ENCODE peak calls at places on chromosomes 2 and 18, in seven cellular contexts. One of them, this sample, is unnamed. For H3K9me3 and H3K36me3, the result is how much of the 10 kb centered on the place peaks cover.

GRCh38 chr18:44789704-44790103 is 109.0 kb downstream of the SETBP1 start:
- DNase-seq in adrenal gland: no peak
- DNase-seq in CD8-positive, alpha-beta memory T cell: no peak
- DNase-seq in PC-9: no peak
- DNase-seq in tibial artery: no peak
- DNase-seq in Peyer's patch: no peak
- DNase-seq in neural progenitor cell: peak
- DNase-seq in this sample: no peak

GRCh38 chr18:31819106-31819924 is 58.6 kb upstream of the SLC25A52 start:
- DNase-seq in tibial artery: no peak
- DNase-seq in Peyer's patch: no peak
- DNase-seq in PC-9: peak
- DNase-seq in neural progenitor cell: peak
- DNase-seq in CD8-positive, alpha-beta memory T cell: peak
- DNase-seq in adrenal gland: no peak
- DNase-seq in this sample: no peak

GRCh38 chr2:144084114-144084661 is 435.7 kb downstream of the ZEB2 start:
- DNase-seq in CD8-positive, alpha-beta memory T cell: no peak
- DNase-seq in adrenal gland: no peak
- DNase-seq in PC-9: no peak
- DNase-seq in tibial artery: no peak
- DNase-seq in Peyer's patch: no peak
- DNase-seq in neural progenitor cell: no peak
- DNase-seq in this sample: no peak

GRCh38 chr2:235468978-235469694 is 24.7 kb upstream of the AGAP1 start:
- DNase-seq in neural progenitor cell: peak
- DNase-seq in CD8-positive, alpha-beta memory T cell: no peak
- DNase-seq in Peyer's patch: no peak
- DNase-seq in adrenal gland: peak
- DNase-seq in PC-9: peak
- DNase-seq in tibial artery: peak
- DNase-seq in this sample: no peak

GRCh38 chr2:213640742-213641425 is 356.6 kb downstream of the SPAG16 start:
- DNase-seq in PC-9: peak
- DNase-seq in tibial artery: no peak
- DNase-seq in neural progenitor cell: no peak
- DNase-seq in adrenal gland: no peak
- DNase-seq in Peyer's patch: no peak
- DNase-seq in CD8-positive, alpha-beta memory T cell: no peak
- DNase-seq in this sample: no peak

GRCh38 chr2:142716463-142717242 is 160.8 kb upstream of the KYNU start:
- DNase-seq in adrenal gland: no peak
- DNase-seq in Peyer's patch: no peak
- DNase-seq in tibial artery: peak
- DNase-seq in PC-9: no peak
- DNase-seq in neural progenitor cell: peak
- DNase-seq in CD8-positive, alpha-beta memory T cell: no peak
- DNase-seq in this sample: no peak

GRCh38 chr2:196291873-196292800 is 120.8 kb upstream of the STK17B start:
- DNase-seq in Peyer's patch: no peak
- DNase-seq in neural progenitor cell: no peak
- DNase-seq in adrenal gland: no peak
- DNase-seq in PC-9: peak
- DNase-seq in CD8-positive, alpha-beta memory T cell: no peak
- DNase-seq in tibial artery: no peak
- DNase-seq in this sample: peak

GRCh38 chr2:232268631-232269030 is 109.9 kb upstream of the ALPP start:
- DNase-seq in Peyer's patch: no peak
- DNase-seq in neural progenitor cell: no peak
- DNase-seq in tibial artery: no peak
- DNase-seq in PC-9: no peak
- DNase-seq in adrenal gland: no peak
- DNase-seq in CD8-positive, alpha-beta memory T cell: no peak
- DNase-seq in this sample: no peak

GRCh38 chr18:40006553-40007073 is 1948.4 kb upstream of the PIK3C3 start:
- DNase-seq in CD8-positive, alpha-beta memory T cell: no peak
- DNase-seq in adrenal gland: no peak
- DNase-seq in PC-9: no peak
- DNase-seq in tibial artery: no peak
- DNase-seq in Peyer's patch: no peak
- DNase-seq in neural progenitor cell: peak
- DNase-seq in this sample: no peak

GRCh38 chr2:140586379-140586778 is 1544.4 kb downstream of the LRP1B start:
- DNase-seq in CD8-positive, alpha-beta memory T cell: no peak
- DNase-seq in Peyer's patch: no peak
- DNase-seq in neural progenitor cell: peak
- DNase-seq in PC-9: no peak
- DNase-seq in adrenal gland: no peak
- DNase-seq in tibial artery: no peak
- DNase-seq in this sample: no peak

GRCh38 chr2:171287606-171288005 is 126.9 kb upstream of the TLK1 start:
- DNase-seq in Peyer's patch: no peak
- DNase-seq in neural progenitor cell: no peak
- DNase-seq in CD8-positive, alpha-beta memory T cell: no peak
- DNase-seq in tibial artery: no peak
- DNase-seq in adrenal gland: no peak
- DNase-seq in PC-9: no peak
- DNase-seq in this sample: no peak

GRCh38 chr2:190532581-190532980 is 1.9 kb downstream of the NEMP2 start:
- DNase-seq in CD8-positive, alpha-beta memory T cell: no peak
- DNase-seq in PC-9: no peak
- DNase-seq in neural progenitor cell: no peak
- DNase-seq in tibial artery: no peak
- DNase-seq in Peyer's patch: no peak
- DNase-seq in adrenal gland: no peak
- DNase-seq in this sample: no peak

GRCh38 chr2:240887631-240888030 is 8.3 kb downstream of the MAB21L4 start:
- DNase-seq in neural progenitor cell: no peak
- DNase-seq in PC-9: no peak
- DNase-seq in CD8-positive, alpha-beta memory T cell: no peak
- DNase-seq in adrenal gland: no peak
- DNase-seq in Peyer's patch: no peak
- DNase-seq in tibial artery: no peak
- DNase-seq in this sample: no peak

GRCh38 chr2:33425156-33425555 is 51.3 kb upstream of the RASGRP3 start:
- DNase-seq in PC-9: no peak
- DNase-seq in adrenal gland: no peak
- DNase-seq in tibial artery: no peak
- DNase-seq in CD8-positive, alpha-beta memory T cell: no peak
- DNase-seq in neural progenitor cell: no peak
- DNase-seq in Peyer's patch: no peak
- DNase-seq in this sample: no peak
- H3K27ac ChIP-seq in PC-9: no peak
- H3K27ac ChIP-seq in adrenal gland: no peak
- H3K27ac ChIP-seq in tibial artery: no peak
- H3K27ac ChIP-seq in CD8-positive, alpha-beta memory T cell: no peak
- H3K27ac ChIP-seq in neural progenitor cell: no peak
- H3K27ac ChIP-seq in Peyer's patch: no peak
- H3K27ac ChIP-seq in this sample: no peak

GRCh38 chr2:179250084-179250483 is 14.5 kb downstream of the SESTD1 start:
- DNase-seq in adrenal gland: no peak
- DNase-seq in neural progenitor cell: no peak
- DNase-seq in tibial artery: no peak
- DNase-seq in Peyer's patch: no peak
- DNase-seq in PC-9: no peak
- DNase-seq in CD8-positive, alpha-beta memory T cell: no peak
- DNase-seq in this sample: no peak
- H3K9me3 ChIP-seq in adrenal gland: under half
- H3K9me3 ChIP-seq in neural progenitor cell: under half
- H3K9me3 ChIP-seq in tibial artery: under half
- H3K9me3 ChIP-seq in Peyer's patch: under half
- H3K9me3 ChIP-seq in PC-9: under half
- H3K9me3 ChIP-seq in CD8-positive, alpha-beta memory T cell: under half
- H3K9me3 ChIP-seq in this sample: under half

DNA sequence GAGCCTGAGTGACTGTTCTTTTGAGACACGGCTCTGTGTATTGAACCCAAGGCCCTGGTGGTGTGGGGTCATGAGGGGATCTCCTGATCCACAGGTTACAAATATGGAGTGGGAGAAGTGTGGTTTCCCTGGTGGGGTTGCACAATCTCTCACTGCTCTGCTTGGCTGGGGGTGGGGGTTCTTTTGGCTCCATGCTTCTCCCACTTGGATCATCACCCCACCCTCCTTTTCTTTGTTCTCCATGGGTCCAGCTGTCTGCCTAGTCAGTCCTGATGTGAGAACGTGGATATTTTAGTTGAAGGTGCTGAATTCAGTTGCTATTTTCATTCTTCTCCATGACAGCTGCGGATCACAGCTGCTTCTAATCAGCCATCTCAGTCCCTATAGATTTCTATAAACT is 37.9 kb downstream of the AGPS start:
- DNase-seq in CD8-positive, alpha-beta memory T cell: no peak
- DNase-seq in adrenal gland: no peak
- DNase-seq in PC-9: no peak
- DNase-seq in tibial artery: no peak
- DNase-seq in Peyer's patch: no peak
- DNase-seq in neural progenitor cell: no peak
- DNase-seq in this sample: no peak
- H3K36me3 ChIP-seq in CD8-positive, alpha-beta memory T cell: under half
- H3K36me3 ChIP-seq in adrenal gland: under half
- H3K36me3 ChIP-seq in PC-9: under half
- H3K36me3 ChIP-seq in tibial artery: under half
- H3K36me3 ChIP-seq in Peyer's patch: under half
- H3K36me3 ChIP-seq in neural progenitor cell: under half
- H3K36me3 ChIP-seq in this sample: under half

GRCh38 chr18:49733896-49734585 is 79.3 kb downstream of the ACAA2 start:
- DNase-seq in adrenal gland: no peak
- DNase-seq in CD8-positive, alpha-beta memory T cell: no peak
- DNase-seq in PC-9: no peak
- DNase-seq in neural progenitor cell: no peak
- DNase-seq in tibial artery: no peak
- DNase-seq in Peyer's patch: peak
- DNase-seq in this sample: no peak
- H3K27ac ChIP-seq in adrenal gland: no peak
- H3K27ac ChIP-seq in CD8-positive, alpha-beta memory T cell: no peak
- H3K27ac ChIP-seq in PC-9: no peak
- H3K27ac ChIP-seq in neural progenitor cell: no peak
- H3K27ac ChIP-seq in tibial artery: no peak
- H3K27ac ChIP-seq in Peyer's patch: no peak
- H3K27ac ChIP-seq in this sample: no peak

DNA sequence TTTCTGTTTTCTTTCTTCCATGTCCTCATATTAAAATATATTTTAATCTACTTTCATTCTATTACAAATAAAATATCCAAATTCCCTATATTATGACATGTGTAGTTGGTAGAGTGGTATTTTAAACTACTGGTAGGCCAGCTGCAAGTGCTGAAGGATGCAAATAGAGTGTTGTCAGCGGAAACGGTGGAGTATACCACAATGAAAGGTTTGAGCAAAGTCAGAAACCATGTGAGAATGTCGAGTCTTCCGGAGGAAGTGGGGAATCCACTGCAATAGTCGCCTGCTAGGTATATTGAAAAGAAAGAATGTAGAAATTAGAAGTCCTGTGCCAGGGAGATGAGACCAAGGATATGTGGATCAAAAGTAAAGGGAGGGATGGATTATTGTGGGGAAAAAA is 373.9 kb downstream of the DSEL start:
- DNase-seq in CD8-positive, alpha-beta memory T cell: no peak
- DNase-seq in PC-9: no peak
- DNase-seq in neural progenitor cell: no peak
- DNase-seq in tibial artery: no peak
- DNase-seq in Peyer's patch: no peak
- DNase-seq in adrenal gland: no peak
- DNase-seq in this sample: no peak
- H3K9me3 ChIP-seq in CD8-positive, alpha-beta memory T cell: under half
- H3K9me3 ChIP-seq in PC-9: under half
- H3K9me3 ChIP-seq in neural progenitor cell: under half
- H3K9me3 ChIP-seq in tibial artery: under half
- H3K9me3 ChIP-seq in Peyer's patch: under half
- H3K9me3 ChIP-seq in adrenal gland: under half
- H3K9me3 ChIP-seq in this sample: under half

This sample was measured in left lung.